ENCODE peak calls at places on chromosomes 13 and 19, in six cellular contexts. A is Daoy, G is neural progenitor cell, E is HT-29, T is DMS 273 treated with DMSO at 0.1 percent for 48 hours, R is cardiac fibroblast. I is an unnamed sample.

GRCh38 chr13:35598790-35599369 is 122.4 kb upstream of the MAB21L1 start:
- DNase-seq in A (no peak), G (no peak), E (no peak), T (no peak), R (no peak), I (no peak)

GRCh38 chr19:3284759-3285646 is 60.5 kb downstream of the CELF5 start:
- DNase-seq in A (peak), G (peak), E (peak), T (no peak), R (peak), I (peak)

GRCh38 chr19:41893899-41894298 is 10.9 kb downstream of the ARHGEF1 start:
- DNase-seq in A (no peak), G (peak), E (peak), T (no peak), R (peak), I (no peak)

GRCh38 chr13:40408602-40409001 is 257.8 kb downstream of the FOXO1 start:
- DNase-seq in A (peak), G (no peak), E (peak), T (no peak), R (peak), I (no peak)

GRCh38 chr13:98171806-98172569 is 5.1 kb downstream of the RNF113B start:
- DNase-seq in A (peak), G (peak), E (no peak), T (no peak), R (peak), I (no peak)

GRCh38 chr19:20247016-20247683 is 80.1 kb downstream of the ZNF486 start:
- DNase-seq in A (no peak), G (peak), E (peak), T (no peak), R (peak), I (no peak)

GRCh38 chr19:4016486-4016885 is 8.9 kb downstream of the PIAS4 start:
- DNase-seq in A (no peak), G (no peak), E (no peak), T (no peak), R (no peak), I (no peak)

GRCh38 chr13:94712812-94713555 is 639 bp upstream of the SOX21 start:
- DNase-seq in A (peak), G (peak), E (no peak), T (no peak), R (peak), I (peak)

GRCh38 chr13:41613984-41614581 is 156.7 kb downstream of the RGCC start:
- DNase-seq in A (no peak), G (peak), E (peak), T (no peak), R (peak), I (no peak)

GRCh38 chr19:49908480-49909420 is 12.1 kb upstream of the IL4I1 start:
- DNase-seq in A (no peak), G (no peak), E (no peak), T (no peak), R (no peak), I (no peak)

GRCh38 chr19:3494051-3494450 is 6.4 kb downstream of the DOHH start:
- DNase-seq in A (no peak), G (peak), E (no peak), T (no peak), R (no peak), I (peak)

GRCh38 chr19:50361290-50362029 is 4.0 kb downstream of the NAPSA start:
- DNase-seq in A (peak), G (no peak), E (peak), T (no peak), R (no peak), I (no peak)

I was measured in GM13977.